ENCODE peak calls at places on chromosomes 6 and 20, in six cellular contexts. G is prostate gland, H is K562, Q is H1, V is GM12878, A is HCT116. Z is an unnamed sample.

GRCh38 chr6:18148304-18149025 is 6.4 kb downstream of the TPMT start:
- DNase-seq in V (no peak), A (peak), H (peak), Q (no peak), G (no peak), Z (peak)

GRCh38 chr6:117605169-117605826 is 3.0 kb upstream of the GOPC start:
- DNase-seq in V (peak), A (peak), H (peak), G (peak), Q (no peak), Z (peak)

GRCh38 chr6:24775520-24776058 is 852 bp downstream of the GMNN start:
- DNase-seq in V (no peak), Q (no peak), A (no peak), H (no peak), G (no peak), Z (no peak)

GRCh38 chr20:14189794-14190402 is 147.5 kb downstream of the FLRT3 start:
- DNase-seq in A (peak), Q (no peak), H (no peak), G (peak), V (no peak), Z (peak)

GRCh38 chr6:161393292-161393691 is 119.4 kb upstream of the AGPAT4 start:
- DNase-seq in Q (no peak), G (no peak), A (no peak), H (no peak), V (no peak), Z (no peak)

GRCh38 chr6:169700296-169700695 is 1.5 kb downstream of the WDR27 start:
- DNase-seq in Q (no peak), V (no peak), G (no peak), A (no peak), H (no peak), Z (no peak)

GRCh38 chr6:53287336-53288225 is 61.2 kb downstream of the ELOVL5 start:
- DNase-seq in V (no peak), G (no peak), A (no peak), H (no peak), Q (no peak), Z (no peak)

GRCh38 chr6:126066068-126067048 is 80.0 kb downstream of the TRMT11 start:
- DNase-seq in A (no peak), H (peak), G (no peak), Q (no peak), V (no peak), Z (no peak)

GRCh38 chr6:47283993-47284392 is 25.7 kb downstream of the TNFRSF21 start:
- DNase-seq in G (no peak), A (no peak), Q (no peak), H (no peak), V (no peak), Z (no peak)

GRCh38 chr6:28651161-28651560 is 125.5 kb downstream of the GPX5 start:
- DNase-seq in Q (no peak), H (no peak), V (no peak), A (no peak), G (no peak), Z (no peak)

GRCh38 chr20:51009303-51010042 is 13.4 kb downstream of the KCNG1 start:
- DNase-seq in H (no peak), V (no peak), G (no peak), Q (no peak), A (no peak), Z (no peak)

GRCh38 chr20:36312724-36313441 is 6.7 kb downstream of the DLGAP4 start:
- DNase-seq in A (no peak), H (no peak), Q (no peak), V (no peak), G (no peak), Z (no peak)

GRCh38 chr6:2970753-2971419 is 481 bp downstream of the SERPINB6 start:
- DNase-seq in H (peak), G (peak), A (no peak), V (no peak), Q (no peak), Z (no peak)
- TF ChIP-seq POLR2AphosphoS5 in H (peak), G (no peak), A (peak), V (no peak), Q (no peak), Z (no peak)

DNA sequence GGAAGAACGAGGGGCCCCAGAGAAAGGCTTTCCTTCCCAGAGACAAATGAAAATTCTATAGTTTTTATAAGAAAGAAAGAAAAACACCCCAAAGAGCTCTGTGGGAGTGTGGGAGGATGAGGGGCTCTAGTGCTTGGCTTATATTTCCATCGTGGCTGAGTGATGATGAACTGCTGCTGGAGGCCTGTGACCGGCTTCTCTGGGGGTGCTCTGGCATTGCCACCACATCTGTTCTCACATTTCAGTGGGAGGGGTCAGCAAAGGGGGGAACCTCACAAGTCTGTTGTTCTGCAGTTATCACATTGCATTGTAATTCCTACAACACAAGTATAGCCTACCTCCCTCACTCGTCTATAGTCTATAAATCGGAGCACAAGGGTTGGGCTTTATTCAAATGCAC is 67.6 kb upstream of the BACH2 start:
- DNase-seq in V (no peak), H (no peak), G (no peak), Q (no peak), A (no peak), Z (no peak)
- TF ChIP-seq POLR2AphosphoS5 in V (no peak), H (no peak), G (no peak), Q (no peak), A (no peak), Z (no peak)

DNA sequence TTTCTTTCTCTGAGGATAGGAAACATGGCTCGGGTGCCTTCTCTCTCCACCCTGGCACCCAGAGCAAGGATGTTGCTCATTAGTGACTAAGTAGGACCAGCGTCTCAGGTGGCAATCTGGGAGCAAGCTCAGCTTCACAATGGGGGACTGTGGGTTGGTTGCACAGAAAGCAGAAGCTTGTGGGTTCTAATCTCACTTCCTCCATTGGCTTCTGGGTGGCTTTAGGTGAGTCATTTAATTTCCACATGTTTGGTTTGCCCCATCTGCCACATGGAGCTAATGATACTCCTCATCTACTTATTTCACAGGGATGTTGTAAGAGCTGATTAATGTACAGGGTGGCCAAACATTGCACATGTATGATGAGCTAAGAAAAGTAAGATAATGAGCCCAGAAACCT is 54.8 kb upstream of the AKIRIN2 start:
- DNase-seq in V (peak), H (peak), A (no peak), G (no peak), Q (no peak), Z (no peak)
- TF ChIP-seq POLR2AphosphoS5 in V (no peak), H (peak), A (no peak), G (no peak), Q (no peak), Z (no peak)

DNA sequence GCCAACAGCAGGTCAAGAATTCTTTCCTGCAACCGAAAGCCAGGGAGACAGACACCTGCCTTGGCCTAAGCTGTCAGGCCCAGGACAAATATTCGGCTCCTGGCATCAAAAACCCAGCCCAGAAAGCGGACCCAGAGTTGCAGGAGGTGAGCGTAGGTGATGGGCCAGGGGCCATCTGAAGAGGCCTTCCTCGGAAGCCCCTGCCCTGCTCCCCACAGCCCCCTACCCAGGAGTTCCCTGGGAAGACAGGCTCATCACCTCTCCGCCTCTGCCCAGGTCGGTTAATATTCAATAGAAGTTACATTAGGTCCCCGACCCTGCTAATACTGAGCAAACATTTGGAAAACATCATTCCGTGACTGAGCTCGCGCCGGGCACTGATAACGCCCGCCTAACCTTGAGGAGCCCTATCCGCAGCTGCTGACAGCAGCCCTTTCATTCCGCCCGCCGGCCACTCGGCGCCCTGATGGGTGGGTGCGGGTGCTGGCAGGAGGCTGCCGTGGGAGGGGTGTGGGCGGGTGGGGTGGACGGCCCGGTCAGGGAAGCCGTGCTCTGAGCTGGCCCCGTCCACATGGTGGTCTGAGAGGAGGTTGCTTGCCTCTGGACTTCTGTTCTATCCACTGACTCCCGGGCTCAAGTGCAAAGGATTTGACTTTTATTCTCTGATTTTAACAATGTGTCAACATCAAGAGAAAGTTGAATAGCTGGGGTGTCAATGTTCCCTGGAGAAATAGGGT is 55.7 kb downstream of the HNF4A start:
- DNase-seq in A (no peak), Q (no peak), H (no peak), G (no peak), V (no peak), Z (no peak)
- TF ChIP-seq POLR2AphosphoS5 in A (no peak), Q (no peak), H (no peak), G (no peak), V (no peak), Z (no peak)

GRCh38 chr20:9789136-9789535 is 49.7 kb downstream of the PAK5 start:
- DNase-seq in Q (no peak), H (no peak), G (no peak), A (no peak), V (no peak), Z (no peak)

GRCh38 chr20:9794831-9795230 is 44.0 kb downstream of the PAK5 start:
- DNase-seq in V (no peak), Q (no peak), H (no peak), A (no peak), G (no peak), Z (no peak)

GRCh38 chr20:9792674-9793073 is 46.2 kb downstream of the PAK5 start:
- DNase-seq in H (no peak), V (no peak), Q (no peak), G (no peak), A (no peak), Z (no peak)
- TF ChIP-seq POLR2AphosphoS5 in H (no peak), V (no peak), Q (no peak), G (no peak), A (no peak), Z (no peak)

DNA sequence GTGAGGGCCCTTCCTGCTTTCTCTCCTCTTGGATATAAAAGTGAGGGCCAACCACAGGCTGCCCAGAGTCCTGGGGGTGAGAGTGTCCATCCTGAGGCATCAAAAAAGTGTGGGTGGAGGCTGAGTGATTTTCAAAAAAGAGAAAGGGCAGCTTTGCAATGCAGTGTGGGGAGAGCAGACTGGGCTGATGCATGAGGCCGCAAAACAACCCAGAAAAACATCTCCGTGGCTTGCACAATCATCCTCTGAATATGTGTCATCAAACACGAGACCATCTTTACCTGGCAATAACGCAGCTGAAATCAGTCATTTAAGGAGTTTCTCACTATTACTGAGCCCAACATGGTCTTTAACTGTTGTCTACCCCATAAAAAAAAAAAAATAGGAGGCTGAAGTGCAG is 191.2 kb upstream of the SOX4 start:
- DNase-seq in A (no peak), Q (no peak), H (no peak), G (no peak), V (peak), Z (no peak)
- TF ChIP-seq POLR2AphosphoS5 in A (no peak), Q (no peak), H (no peak), G (no peak), V (no peak), Z (no peak)

DNA sequence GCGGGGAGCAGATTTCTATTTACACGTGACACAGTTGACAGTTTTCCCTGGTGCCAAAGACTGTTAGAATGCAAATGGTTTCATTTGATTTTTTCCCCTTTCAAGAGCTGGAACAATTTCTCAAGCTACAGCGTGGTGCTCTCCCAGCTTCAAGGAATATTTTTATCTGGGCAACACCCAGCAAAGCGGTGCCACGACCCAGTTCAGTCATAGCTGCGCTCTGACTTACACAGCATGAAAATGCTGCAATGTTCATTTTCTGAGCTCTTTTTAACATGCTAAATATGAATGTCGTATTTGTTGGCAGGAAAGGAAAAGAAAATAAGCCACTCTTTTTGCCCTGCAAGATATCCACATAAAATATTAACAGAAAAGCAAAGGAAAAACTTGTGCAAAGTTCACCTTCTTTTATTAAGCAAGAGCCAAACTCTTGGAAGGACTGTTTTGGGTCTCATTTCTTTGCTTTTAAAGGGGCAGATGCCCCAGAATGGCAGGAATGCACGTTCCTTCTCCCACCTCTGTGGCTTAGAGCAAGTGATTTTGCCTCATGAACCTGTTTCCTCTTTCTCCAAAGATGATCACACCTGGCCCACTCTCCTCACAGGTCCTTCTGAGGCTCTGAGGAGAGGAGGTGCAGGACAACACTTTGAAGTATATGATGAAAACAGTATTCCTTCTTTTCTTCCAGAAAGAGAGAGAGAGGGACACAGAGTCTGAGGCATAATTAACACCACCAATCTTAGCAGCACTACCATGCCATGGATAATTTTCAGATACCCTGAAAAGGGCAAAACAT is 47.0 kb downstream of the TTI1 start:
- DNase-seq in Q (no peak), V (no peak), H (no peak), G (no peak), A (no peak), Z (no peak)
- TF ChIP-seq POLR2AphosphoS5 in Q (no peak), V (no peak), H (no peak), G (no peak), A (no peak), Z (no peak)

GRCh38 chr6:159094444-159095252 is 49.9 kb upstream of the TAGAP start:
- DNase-seq in Q (no peak), H (no peak), G (no peak), V (no peak), A (no peak), Z (no peak)
- TF ChIP-seq POLR2AphosphoS5 in Q (no peak), H (no peak), G (no peak), V (no peak), A (no peak), Z (no peak)

GRCh38 chr6:30060634-30060981 is 457 bp upstream of the POLR1H start:
- DNase-seq in H (peak), V (no peak), A (no peak), G (no peak), Q (no peak), Z (no peak)
- TF ChIP-seq POLR2AphosphoS5 in H (no peak), V (no peak), A (no peak), G (no peak), Q (no peak), Z (no peak)